ENCODE peak calls at places on chromosomes 12 and 14, in seven cellular contexts. One of them, this sample, is unnamed. For H3K4me1, the result is how much of the 10 kb centered on the place peaks cover.

GRCh38 chr14:91078095-91078737 is 17.8 kb upstream of the RPS6KA5 start:
- DNase-seq in SJSA1: no peak
- DNase-seq in psoas muscle: no peak
- DNase-seq in CD4-positive, CD25-positive, alpha-beta regulatory T cell: peak
- DNase-seq in fibroblast of lung: no peak
- DNase-seq in left ventricle myocardium inferior: no peak
- DNase-seq in mesendoderm: no peak
- DNase-seq in this sample: no peak

GRCh38 chr12:80776706-80777105 is 60.0 kb downstream of the MYF5 start:
- DNase-seq in SJSA1: no peak
- DNase-seq in psoas muscle: no peak
- DNase-seq in CD4-positive, CD25-positive, alpha-beta regulatory T cell: no peak
- DNase-seq in fibroblast of lung: no peak
- DNase-seq in left ventricle myocardium inferior: no peak
- DNase-seq in mesendoderm: no peak
- DNase-seq in this sample: no peak

GRCh38 chr14:76133103-76133502 is 18.6 kb upstream of the GPATCH2L start:
- DNase-seq in SJSA1: no peak
- DNase-seq in psoas muscle: no peak
- DNase-seq in CD4-positive, CD25-positive, alpha-beta regulatory T cell: no peak
- DNase-seq in fibroblast of lung: peak
- DNase-seq in left ventricle myocardium inferior: no peak
- DNase-seq in mesendoderm: peak
- DNase-seq in this sample: no peak

GRCh38 chr12:114476159-114476558 is 70.2 kb upstream of the TBX5 start:
- DNase-seq in SJSA1: no peak
- DNase-seq in psoas muscle: no peak
- DNase-seq in CD4-positive, CD25-positive, alpha-beta regulatory T cell: no peak
- DNase-seq in fibroblast of lung: peak
- DNase-seq in left ventricle myocardium inferior: no peak
- DNase-seq in mesendoderm: peak
- DNase-seq in this sample: no peak

GRCh38 chr14:103021817-103022668 is 35.3 kb downstream of the CDC42BPB start:
- DNase-seq in SJSA1: peak
- DNase-seq in psoas muscle: no peak
- DNase-seq in CD4-positive, CD25-positive, alpha-beta regulatory T cell: no peak
- DNase-seq in fibroblast of lung: no peak
- DNase-seq in left ventricle myocardium inferior: no peak
- DNase-seq in mesendoderm: peak
- DNase-seq in this sample: no peak

GRCh38 chr14:77882631-77883030 is 82.7 kb downstream of the ADCK1 start:
- DNase-seq in SJSA1: no peak
- DNase-seq in psoas muscle: peak
- DNase-seq in CD4-positive, CD25-positive, alpha-beta regulatory T cell: no peak
- DNase-seq in fibroblast of lung: no peak
- DNase-seq in left ventricle myocardium inferior: no peak
- DNase-seq in mesendoderm: peak
- DNase-seq in this sample: peak

GRCh38 chr12:115771065-115771464 is 506.4 kb downstream of the MED13L start:
- DNase-seq in SJSA1: no peak
- DNase-seq in psoas muscle: no peak
- DNase-seq in CD4-positive, CD25-positive, alpha-beta regulatory T cell: no peak
- DNase-seq in fibroblast of lung: no peak
- DNase-seq in left ventricle myocardium inferior: no peak
- DNase-seq in mesendoderm: peak
- DNase-seq in this sample: no peak

GRCh38 chr12:22459872-22460490 is 84.4 kb downstream of the C2CD5 start:
- DNase-seq in SJSA1: peak
- DNase-seq in psoas muscle: no peak
- DNase-seq in CD4-positive, CD25-positive, alpha-beta regulatory T cell: peak
- DNase-seq in fibroblast of lung: peak
- DNase-seq in left ventricle myocardium inferior: no peak
- DNase-seq in mesendoderm: peak
- DNase-seq in this sample: no peak

GRCh38 chr12:47990351-47991105 is 13.7 kb downstream of the COL2A1 start:
- DNase-seq in SJSA1: no peak
- DNase-seq in psoas muscle: no peak
- DNase-seq in CD4-positive, CD25-positive, alpha-beta regulatory T cell: peak
- DNase-seq in fibroblast of lung: peak
- DNase-seq in left ventricle myocardium inferior: no peak
- DNase-seq in mesendoderm: no peak
- DNase-seq in this sample: no peak

DNA sequence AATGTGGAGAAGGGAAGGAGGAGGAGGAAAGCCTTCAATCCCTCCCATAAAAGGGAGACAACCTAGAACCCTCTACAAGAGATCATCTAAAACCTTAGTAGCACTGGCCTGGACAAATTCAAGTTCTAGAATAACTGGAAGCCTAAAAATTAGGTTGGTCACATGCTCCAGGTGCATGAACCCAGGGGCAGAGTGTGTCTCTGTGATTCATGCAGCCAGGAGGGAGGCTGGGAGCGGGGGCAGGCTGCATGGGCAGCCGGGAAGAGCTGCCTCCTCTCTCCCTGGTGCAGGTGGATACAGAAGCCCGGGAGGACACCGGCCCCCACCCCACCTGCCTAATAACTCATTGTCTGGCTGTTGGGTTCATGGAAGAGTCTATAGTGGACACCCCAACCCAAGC is 38.6 kb downstream of the CCDC85C start:
- DNase-seq in SJSA1: no peak
- DNase-seq in psoas muscle: no peak
- DNase-seq in CD4-positive, CD25-positive, alpha-beta regulatory T cell: no peak
- DNase-seq in fibroblast of lung: no peak
- DNase-seq in left ventricle myocardium inferior: no peak
- DNase-seq in mesendoderm: no peak
- DNase-seq in this sample: no peak
- H3K4me1 ChIP-seq in SJSA1: half or more
- H3K4me1 ChIP-seq in psoas muscle: under half
- H3K4me1 ChIP-seq in CD4-positive, CD25-positive, alpha-beta regulatory T cell: under half
- H3K4me1 ChIP-seq in fibroblast of lung: under half
- H3K4me1 ChIP-seq in left ventricle myocardium inferior: half or more
- H3K4me1 ChIP-seq in mesendoderm: under half
- H3K4me1 ChIP-seq in this sample: half or more

GRCh38 chr14:95147597-95147996 is 9.7 kb downstream of the DICER1 start:
- DNase-seq in SJSA1: no peak
- DNase-seq in psoas muscle: no peak
- DNase-seq in CD4-positive, CD25-positive, alpha-beta regulatory T cell: no peak
- DNase-seq in fibroblast of lung: no peak
- DNase-seq in left ventricle myocardium inferior: no peak
- DNase-seq in mesendoderm: peak
- DNase-seq in this sample: no peak
- H3K4me1 ChIP-seq in SJSA1: under half
- H3K4me1 ChIP-seq in psoas muscle: under half
- H3K4me1 ChIP-seq in CD4-positive, CD25-positive, alpha-beta regulatory T cell: under half
- H3K4me1 ChIP-seq in fibroblast of lung: under half
- H3K4me1 ChIP-seq in left ventricle myocardium inferior: half or more
- H3K4me1 ChIP-seq in mesendoderm: under half
- H3K4me1 ChIP-seq in this sample: half or more

DNA sequence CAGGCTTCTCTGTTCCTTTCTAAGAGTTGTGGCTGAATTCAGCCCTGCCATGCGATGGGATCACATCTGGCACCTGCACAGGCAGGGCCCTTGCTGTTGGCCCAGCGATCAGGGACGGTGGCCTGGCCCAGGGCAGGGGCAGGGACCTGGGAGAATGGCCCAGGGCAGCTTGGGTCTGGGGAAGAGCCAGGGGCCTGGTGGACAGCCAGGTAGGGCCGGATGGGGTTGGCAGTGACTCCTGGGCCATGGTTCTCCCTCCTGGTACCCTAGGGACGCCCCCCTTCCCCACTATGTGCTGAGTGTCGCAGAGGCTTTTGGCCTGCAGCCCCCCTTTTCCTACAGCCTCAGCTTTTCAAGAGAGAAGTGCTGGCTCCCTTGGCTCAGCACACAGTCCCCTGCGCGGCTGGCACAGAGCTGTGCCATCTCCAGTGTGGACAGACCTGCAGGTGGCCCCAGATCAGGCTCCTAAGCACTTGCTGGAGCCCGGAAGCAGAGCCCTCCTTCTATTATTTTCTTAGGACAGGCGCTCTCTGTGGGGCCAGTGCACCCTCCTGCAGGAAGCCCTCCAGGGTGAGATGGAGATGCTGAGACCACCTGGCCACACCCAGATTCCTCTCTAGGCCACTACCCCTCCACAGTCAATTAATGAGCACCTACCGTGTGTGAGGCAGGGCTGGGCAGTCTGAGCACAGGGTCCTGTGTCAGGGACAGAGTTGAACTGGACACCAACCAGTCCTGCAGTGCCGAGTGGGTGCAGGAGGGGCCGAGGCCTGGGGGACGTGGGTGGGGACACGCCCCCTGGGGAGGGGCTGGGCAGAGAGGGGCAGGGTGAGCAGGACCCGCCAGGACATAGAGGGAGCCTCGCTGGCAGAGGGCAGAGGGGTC is 267.6 kb downstream of the ADGRD1 start:
- DNase-seq in SJSA1: no peak
- DNase-seq in psoas muscle: no peak
- DNase-seq in CD4-positive, CD25-positive, alpha-beta regulatory T cell: no peak
- DNase-seq in fibroblast of lung: no peak
- DNase-seq in left ventricle myocardium inferior: no peak
- DNase-seq in mesendoderm: no peak
- DNase-seq in this sample: no peak
- H3K4me1 ChIP-seq in SJSA1: under half
- H3K4me1 ChIP-seq in psoas muscle: under half
- H3K4me1 ChIP-seq in CD4-positive, CD25-positive, alpha-beta regulatory T cell: under half
- H3K4me1 ChIP-seq in fibroblast of lung: under half
- H3K4me1 ChIP-seq in left ventricle myocardium inferior: under half
- H3K4me1 ChIP-seq in mesendoderm: under half
- H3K4me1 ChIP-seq in this sample: under half

GRCh38 chr14:61344437-61345143 is 23.2 kb downstream of the PRKCH start:
- DNase-seq in SJSA1: no peak
- DNase-seq in psoas muscle: no peak
- DNase-seq in CD4-positive, CD25-positive, alpha-beta regulatory T cell: no peak
- DNase-seq in fibroblast of lung: no peak
- DNase-seq in left ventricle myocardium inferior: no peak
- DNase-seq in mesendoderm: no peak
- DNase-seq in this sample: no peak
- H3K4me1 ChIP-seq in SJSA1: under half
- H3K4me1 ChIP-seq in psoas muscle: under half
- H3K4me1 ChIP-seq in CD4-positive, CD25-positive, alpha-beta regulatory T cell: half or more
- H3K4me1 ChIP-seq in fibroblast of lung: under half
- H3K4me1 ChIP-seq in left ventricle myocardium inferior: half or more
- H3K4me1 ChIP-seq in mesendoderm: under half
- H3K4me1 ChIP-seq in this sample: half or more

GRCh38 chr14:34104750-34105397 is 154.0 kb upstream of the EGLN3 start:
- DNase-seq in SJSA1: no peak
- DNase-seq in psoas muscle: no peak
- DNase-seq in CD4-positive, CD25-positive, alpha-beta regulatory T cell: no peak
- DNase-seq in fibroblast of lung: no peak
- DNase-seq in left ventricle myocardium inferior: no peak
- DNase-seq in mesendoderm: no peak
- DNase-seq in this sample: no peak
- H3K4me1 ChIP-seq in SJSA1: under half
- H3K4me1 ChIP-seq in psoas muscle: under half
- H3K4me1 ChIP-seq in CD4-positive, CD25-positive, alpha-beta regulatory T cell: under half
- H3K4me1 ChIP-seq in fibroblast of lung: under half
- H3K4me1 ChIP-seq in left ventricle myocardium inferior: under half
- H3K4me1 ChIP-seq in mesendoderm: under half
- H3K4me1 ChIP-seq in this sample: under half

GRCh38 chr14:93970589-93970966 is 5.8 kb downstream of the ASB2 start:
- DNase-seq in SJSA1: no peak
- DNase-seq in psoas muscle: no peak
- DNase-seq in CD4-positive, CD25-positive, alpha-beta regulatory T cell: peak
- DNase-seq in fibroblast of lung: no peak
- DNase-seq in left ventricle myocardium inferior: no peak
- DNase-seq in mesendoderm: no peak
- DNase-seq in this sample: no peak
- H3K4me1 ChIP-seq in SJSA1: under half
- H3K4me1 ChIP-seq in psoas muscle: half or more
- H3K4me1 ChIP-seq in CD4-positive, CD25-positive, alpha-beta regulatory T cell: under half
- H3K4me1 ChIP-seq in fibroblast of lung: under half
- H3K4me1 ChIP-seq in left ventricle myocardium inferior: half or more
- H3K4me1 ChIP-seq in mesendoderm: under half
- H3K4me1 ChIP-seq in this sample: under half

GRCh38 chr12:88556213-88556612 is 24.1 kb downstream of the KITLG start:
- DNase-seq in SJSA1: no peak
- DNase-seq in psoas muscle: no peak
- DNase-seq in CD4-positive, CD25-positive, alpha-beta regulatory T cell: no peak
- DNase-seq in fibroblast of lung: no peak
- DNase-seq in left ventricle myocardium inferior: no peak
- DNase-seq in mesendoderm: no peak
- DNase-seq in this sample: no peak
- H3K4me1 ChIP-seq in SJSA1: under half
- H3K4me1 ChIP-seq in psoas muscle: under half
- H3K4me1 ChIP-seq in CD4-positive, CD25-positive, alpha-beta regulatory T cell: under half
- H3K4me1 ChIP-seq in fibroblast of lung: under half
- H3K4me1 ChIP-seq in left ventricle myocardium inferior: half or more
- H3K4me1 ChIP-seq in mesendoderm: under half
- H3K4me1 ChIP-seq in this sample: under half

GRCh38 chr14:27672047-27672446 is 1074.2 kb upstream of the NOVA1 start:
- DNase-seq in SJSA1: no peak
- DNase-seq in psoas muscle: no peak
- DNase-seq in CD4-positive, CD25-positive, alpha-beta regulatory T cell: no peak
- DNase-seq in fibroblast of lung: no peak
- DNase-seq in left ventricle myocardium inferior: no peak
- DNase-seq in mesendoderm: no peak
- DNase-seq in this sample: no peak

DNA sequence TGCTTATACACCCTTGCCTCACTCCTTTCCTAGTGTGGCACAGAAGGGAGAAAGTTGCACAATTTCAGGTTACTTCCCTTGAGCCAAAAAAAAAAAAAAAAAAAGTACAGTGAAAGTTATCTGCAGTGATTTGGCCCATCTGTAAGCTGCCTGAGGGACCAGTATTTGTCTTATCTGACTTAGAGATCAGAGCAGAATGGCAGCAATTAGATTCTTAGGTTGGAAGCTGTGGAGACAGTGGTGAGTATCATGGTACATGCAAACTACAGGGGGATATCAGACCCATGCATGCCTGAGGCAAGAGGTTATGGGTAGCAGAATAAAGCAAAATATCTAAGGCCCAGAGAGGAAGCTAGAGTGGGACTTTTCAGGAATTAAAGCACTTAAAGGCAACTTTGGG is 1070.7 kb upstream of the NOVA1 start:
- DNase-seq in SJSA1: no peak
- DNase-seq in psoas muscle: no peak
- DNase-seq in CD4-positive, CD25-positive, alpha-beta regulatory T cell: no peak
- DNase-seq in fibroblast of lung: no peak
- DNase-seq in left ventricle myocardium inferior: no peak
- DNase-seq in mesendoderm: peak
- DNase-seq in this sample: no peak
- H3K4me1 ChIP-seq in SJSA1: under half
- H3K4me1 ChIP-seq in psoas muscle: under half
- H3K4me1 ChIP-seq in CD4-positive, CD25-positive, alpha-beta regulatory T cell: under half
- H3K4me1 ChIP-seq in fibroblast of lung: under half
- H3K4me1 ChIP-seq in left ventricle myocardium inferior: under half
- H3K4me1 ChIP-seq in mesendoderm: under half
- H3K4me1 ChIP-seq in this sample: under half

This sample was measured in heart left ventricle.